ENCODE peak calls at places on chromosomes 5 and 9, in four cellular contexts. S, Q, X and A are unnamed samples.

GRCh38 chr9:71812385-71812784 is 44.1 kb upstream of the CEMIP2 start:
- DNase-seq in Q (no peak), X (no peak), S (no peak), A (no peak)

GRCh38 chr5:73066466-73066865 is 53.9 kb upstream of the TMEM171 start:
- DNase-seq in Q (no peak), X (no peak), S (no peak), A (no peak)

GRCh38 chr5:128213340-128213739 is 129.8 kb downstream of the SLC12A2 start:
- DNase-seq in Q (no peak), S (peak), X (no peak), A (no peak)

GRCh38 chr5:168446987-168447386 is 39.3 kb upstream of the RARS1 start:
- DNase-seq in Q (no peak), X (no peak), S (no peak), A (no peak)

GRCh38 chr9:36456480-36457115 is 56.5 kb upstream of the RNF38 start:
- DNase-seq in X (no peak), Q (no peak), S (peak), A (no peak)

GRCh38 chr5:138975098-138975847 is 100.1 kb upstream of the LRRTM2 start:
- DNase-seq in Q (no peak), X (no peak), S (peak), A (no peak)

GRCh38 chr5:94884294-94884693 is 265.8 kb downstream of the SLF1 start:
- DNase-seq in Q (no peak), S (peak), X (no peak), A (no peak)

GRCh38 chr9:125997510-125997823 is 250.3 kb downstream of the PBX3 start:
- DNase-seq in S (no peak), Q (no peak), X (no peak), A (no peak)

GRCh38 chr9:31321256-31321655 is 1063.2 kb upstream of the ACO1 start:
- DNase-seq in S (no peak), X (no peak), Q (no peak), A (no peak)

GRCh38 chr9:19420877-19421276 is 12.1 kb downstream of the ACER2 start:
- DNase-seq in S (no peak), X (no peak), Q (no peak), A (no peak)

GRCh38 chr9:86721843-86722705 is 225.2 kb downstream of the GAS1 start:
- DNase-seq in X (no peak), Q (no peak), S (no peak), A (no peak)

GRCh38 chr5:93158841-93159240 is 422.2 kb downstream of the NR2F1-AS1 start:
- DNase-seq in S (no peak), X (no peak), Q (no peak), A (no peak)

GRCh38 chr5:81579525-81579924 is 171.4 kb downstream of the SSBP2 start:
- DNase-seq in X (peak), S (peak), Q (no peak), A (no peak)

GRCh38 chr5:10576790-10577189 is 12.9 kb downstream of the ANKRD33B start:
- DNase-seq in Q (no peak), S (no peak), X (no peak), A (no peak)

GRCh38 chr5:119359737-119360413 is 4.1 kb downstream of the TNFAIP8 start:
- DNase-seq in X (no peak), Q (no peak), S (peak), A (no peak)

GRCh38 chr5:26942481-26942880 is 95.9 kb downstream of the CDH9 start:
- DNase-seq in Q (no peak), X (no peak), S (no peak), A (no peak)

GRCh38 chr5:127425868-127426267 is 91.6 kb upstream of the PRRC1 start:
- DNase-seq in X (no peak), Q (no peak), S (no peak), A (no peak)

GRCh38 chr5:4124201-4124852 is 528.7 kb downstream of the IRX1 start:
- DNase-seq in X (no peak), Q (no peak), S (no peak), A (no peak)

GRCh38 chr9:90868555-90868954 is 66.9 kb downstream of the SYK start:
- DNase-seq in X (peak), S (no peak), Q (no peak), A (no peak)

GRCh38 chr9:136943291-136944093 is 1.0 kb downstream of the FBXW5 start:
- DNase-seq in S (peak), Q (no peak), X (no peak), A (peak)

GRCh38 chr9:92525306-92525705 is 10.5 kb downstream of the ECM2 start:
- DNase-seq in S (no peak), X (no peak), Q (no peak), A (no peak)

GRCh38 chr9:27558307-27558706 is 15.0 kb downstream of the C9orf72 start:
- DNase-seq in Q (no peak), X (no peak), S (no peak), A (no peak)

GRCh38 chr5:10503997-10504761 is 59.7 kb upstream of the ANKRD33B start:
- DNase-seq in X (no peak), S (peak), Q (no peak), A (no peak)

GRCh38 chr5:16810503-16810854 is 125.6 kb downstream of the MYO10 start:
- DNase-seq in S (no peak), X (no peak), Q (no peak), A (no peak)

GRCh38 chr5:92916036-92916435 is 665.0 kb downstream of the NR2F1-AS1 start:
- DNase-seq in X (no peak), Q (no peak), S (no peak), A (no peak)

GRCh38 chr9:111298831-111299603 is 31.0 kb downstream of the OR2K2 start:
- DNase-seq in X (peak), Q (peak), S (peak), A (peak)

GRCh38 chr5:31531543-31531887 is 378 bp downstream of the DROSHA start:
- DNase-seq in S (peak), X (peak), Q (no peak), A (peak)

GRCh38 chr9:72823971-72824370 is 128.9 kb downstream of the ALDH1A1 start:
- DNase-seq in X (no peak), S (no peak), Q (no peak), A (no peak)

GRCh38 chr9:72826954-72827953 is 125.6 kb downstream of the ALDH1A1 start:
- DNase-seq in X (no peak), Q (no peak), S (no peak), A (no peak)

GRCh38 chr9:72828281-72828731 is 124.5 kb downstream of the ALDH1A1 start:
- DNase-seq in S (no peak), Q (no peak), X (no peak), A (no peak)
- TF ChIP-seq SPI1 in S (no peak), Q (no peak), X (no peak), A (no peak)

GRCh38 chr9:6645153-6646027 is at the start of gene GLDC:
- DNase-seq in S (no peak), X (no peak), Q (no peak), A (peak)
- TF ChIP-seq POLR2AphosphoS5 in S (no peak), X (no peak), Q (peak), A (peak)

GRCh38 chr9:127122176-127123151 is at the start of gene ANGPTL2:
- DNase-seq in S (no peak), X (peak), Q (no peak), A (peak)
- TF ChIP-seq SPI1 in S (no peak), X (peak), Q (peak), A (peak)

GRCh38 chr5:156094001-156094400 is 233.0 kb upstream of the SGCD start:
- DNase-seq in S (no peak), X (no peak), Q (no peak), A (no peak)
- TF ChIP-seq POLR2AphosphoS5 in S (no peak), X (no peak), Q (no peak), A (no peak)

GRCh38 chr5:142619815-142620214 is 66.1 kb downstream of the FGF1 start:
- DNase-seq in Q (no peak), S (no peak), X (no peak), A (no peak)

GRCh38 chr5:142614054-142614453 is 71.8 kb downstream of the FGF1 start:
- DNase-seq in X (no peak), S (no peak), Q (no peak), A (no peak)

GRCh38 chr5:142617416-142617815 is 68.5 kb downstream of the FGF1 start:
- DNase-seq in S (no peak), X (no peak), Q (no peak), A (peak)

GRCh38 chr5:142621227-142621626 is 64.7 kb downstream of the FGF1 start:
- DNase-seq in X (no peak), S (no peak), Q (no peak), A (no peak)

DNA sequence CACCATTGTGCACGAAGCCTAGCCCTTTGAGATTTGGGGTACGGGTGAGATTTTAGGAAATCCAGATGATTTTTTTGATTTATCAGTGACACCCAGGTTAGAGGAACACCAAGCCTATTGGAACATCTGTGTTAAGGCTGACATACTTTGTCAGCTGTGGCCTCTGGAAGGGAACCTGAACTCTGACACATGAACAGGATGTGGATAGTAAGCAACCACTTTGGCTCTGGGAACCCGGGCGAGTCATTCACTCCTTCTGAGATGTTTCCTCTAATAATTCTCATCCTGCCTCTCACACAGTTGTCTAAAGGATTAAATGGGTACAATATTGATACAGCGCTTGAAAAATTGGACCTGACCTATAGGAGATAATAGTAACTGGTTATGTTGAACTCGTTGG is 67.8 kb downstream of the FGF1 start:
- DNase-seq in Q (no peak), X (no peak), S (no peak), A (no peak)
- TF ChIP-seq SPI1 in Q (no peak), X (no peak), S (no peak), A (no peak)

DNA sequence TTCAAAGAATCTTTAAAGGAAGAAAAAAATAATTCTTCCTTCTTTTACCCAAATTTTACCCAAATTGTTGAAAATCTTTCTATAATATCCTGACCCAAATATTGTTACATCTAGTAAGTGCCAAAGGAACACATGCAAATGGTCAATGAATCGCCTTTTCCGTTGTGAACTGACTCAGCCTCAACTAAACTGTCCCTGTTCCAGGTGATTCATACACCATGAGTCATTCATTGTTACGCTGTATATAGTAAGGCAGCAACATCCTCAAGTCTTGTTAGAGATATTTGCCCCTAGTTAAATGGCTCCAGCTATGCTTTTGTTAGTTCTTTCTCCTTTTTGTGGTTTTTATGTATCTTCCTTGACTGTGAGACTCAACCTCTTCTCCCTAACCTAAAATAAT is 9.7 kb downstream of the PTGER4 start:
- DNase-seq in X (no peak), S (peak), Q (peak), A (no peak)
- TF ChIP-seq POLR2AphosphoS5 in X (no peak), S (no peak), Q (no peak), A (no peak)

GRCh38 chr5:42855386-42855785 is 43.7 kb upstream of the SELENOP start:
- DNase-seq in X (no peak), S (no peak), Q (no peak), A (no peak)

GRCh38 chr5:42854795-42855194 is 43.1 kb upstream of the SELENOP start:
- DNase-seq in S (no peak), X (no peak), Q (no peak), A (no peak)

GRCh38 chr5:42858709-42859108 is 47.0 kb upstream of the SELENOP start:
- DNase-seq in Q (no peak), X (no peak), S (no peak), A (no peak)

GRCh38 chr5:42855811-42856210 is 44.1 kb upstream of the SELENOP start:
- DNase-seq in X (no peak), Q (no peak), S (no peak), A (no peak)

GRCh38 chr5:42858031-42858643 is 46.4 kb upstream of the SELENOP start:
- DNase-seq in Q (no peak), S (no peak), X (no peak), A (no peak)
- TF ChIP-seq SPI1 in Q (no peak), S (no peak), X (no peak), A (no peak)

GRCh38 chr5:174724484-174725260 is at the start of gene MSX2:
- DNase-seq in X (no peak), Q (no peak), S (no peak), A (no peak)
- TF ChIP-seq POLR2AphosphoS5 in X (no peak), Q (no peak), S (no peak), A (no peak)

GRCh38 chr9:135601988-135602387 is 37.4 kb downstream of the GLT6D1 start:
- DNase-seq in Q (no peak), S (no peak), X (no peak), A (no peak)
- TF ChIP-seq SPI1 in Q (no peak), S (no peak), X (no peak), A (no peak)